ENCODE peak calls at places on chromosomes 2 and 18, in nine cellular contexts. J is non-pigmented ciliary epithelial cell; M is left lung; V is stimulated activated CD4-positive, alpha-beta T cell treated with anti-CD3 and anti-CD28 coated beads, Interleukin-1b, Interleukin-23, amount 100 ng/mL, for 1 hour; F is AML-193; L is HFFc6; N is cardiac fibroblast; O is sciatic nerve; H is AG08396. Y is an unnamed sample.

GRCh38 chr2:118190365-118190916 is 102.2 kb downstream of the INSIG2 start:
- DNase-seq in L (no peak), M (no peak), J (no peak), H (no peak), O (no peak), N (no peak), V (no peak), F (no peak), Y (no peak)

GRCh38 chr2:210663574-210663973 is 107.2 kb downstream of the CPS1 start:
- DNase-seq in J (no peak), L (no peak), M (no peak), H (peak), F (peak), V (no peak), N (peak), O (no peak), Y (no peak)

GRCh38 chr18:76494541-76495403 is at the start of gene ZNF516:
- DNase-seq in L (no peak), J (no peak), H (peak), V (no peak), M (peak), N (peak), F (no peak), O (no peak), Y (no peak)

GRCh38 chr2:109083771-109084170 is 45.2 kb upstream of the SH3RF3 start:
- DNase-seq in L (no peak), J (no peak), N (no peak), M (no peak), F (no peak), O (no peak), V (no peak), H (no peak), Y (peak)

GRCh38 chr2:127829845-127830246 is 18.9 kb upstream of the WDR33 start:
- DNase-seq in H (no peak), N (no peak), V (no peak), L (no peak), F (no peak), M (no peak), J (no peak), O (no peak), Y (no peak)

GRCh38 chr2:159960413-159960812 is 102.0 kb downstream of the PLA2R1 start:
- DNase-seq in H (peak), J (peak), V (no peak), L (peak), O (no peak), N (peak), M (no peak), F (no peak), Y (no peak)

GRCh38 chr2:125456851-125457250 is 1199.1 kb upstream of the GYPC start:
- DNase-seq in L (no peak), V (no peak), H (no peak), M (no peak), J (no peak), O (no peak), N (no peak), F (no peak), Y (no peak)

GRCh38 chr2:223108376-223109100 is 56.5 kb downstream of the KCNE4 start:
- DNase-seq in H (no peak), M (no peak), V (no peak), F (peak), J (no peak), N (peak), L (peak), O (no peak), Y (no peak)

GRCh38 chr18:37419272-37419671 is 146.3 kb downstream of the CELF4 start:
- DNase-seq in L (peak), F (no peak), M (no peak), H (peak), O (no peak), J (no peak), N (no peak), V (no peak), Y (no peak)

GRCh38 chr2:225399509-225399908 is at the start of gene NYAP2:
- DNase-seq in H (no peak), J (no peak), V (no peak), M (no peak), N (no peak), F (no peak), L (no peak), O (no peak), Y (no peak)

GRCh38 chr18:26971327-26971918 is 105.9 kb upstream of the AQP4 start:
- DNase-seq in O (no peak), J (no peak), V (no peak), H (no peak), L (no peak), F (no peak), N (peak), M (no peak), Y (no peak)

GRCh38 chr2:240637901-240638175 is 12.6 kb downstream of the GPR35 start:
- DNase-seq in M (no peak), H (no peak), N (no peak), V (no peak), J (no peak), L (no peak), F (no peak), O (no peak), Y (no peak)

GRCh38 chr2:30692829-30693265 is 114.4 kb downstream of the CAPN13 start:
- DNase-seq in L (no peak), O (no peak), F (no peak), M (no peak), N (no peak), H (no peak), J (no peak), V (no peak), Y (peak)

GRCh38 chr2:20223345-20224190 is 1.4 kb downstream of the SDC1 start:
- DNase-seq in F (no peak), O (peak), J (no peak), M (peak), L (no peak), N (peak), H (peak), V (no peak), Y (no peak)

GRCh38 chr2:173607601-173608311 is 253.1 kb downstream of the CDCA7 start:
- DNase-seq in V (no peak), M (no peak), J (no peak), H (no peak), N (no peak), O (no peak), L (no peak), F (no peak), Y (no peak)

GRCh38 chr2:210502997-210503621 is 26.6 kb upstream of the LANCL1 start:
- DNase-seq in L (peak), F (peak), M (no peak), N (peak), H (peak), O (peak), V (no peak), J (peak), Y (no peak)

GRCh38 chr18:66548747-66549146 is 55.1 kb downstream of the CDH19 start:
- DNase-seq in L (no peak), F (no peak), N (peak), O (no peak), V (no peak), H (no peak), M (no peak), J (no peak), Y (no peak)

GRCh38 chr2:65277791-65278449 is 50.3 kb downstream of the ACTR2 start:
- DNase-seq in H (no peak), J (no peak), O (no peak), N (peak), V (no peak), F (no peak), L (peak), M (no peak), Y (no peak)

GRCh38 chr2:61759718-61760117 is 94.1 kb downstream of the FAM161A start:
- DNase-seq in J (peak), V (no peak), M (no peak), H (no peak), L (peak), O (no peak), N (peak), F (no peak), Y (no peak)

GRCh38 chr2:23280401-23280800 is 104.6 kb upstream of the KLHL29 start:
- DNase-seq in L (no peak), H (no peak), F (no peak), J (no peak), N (no peak), V (no peak), O (no peak), M (no peak), Y (no peak)

GRCh38 chr2:197183355-197183754 is 127.2 kb downstream of the ANKRD44 start:
- DNase-seq in N (peak), L (no peak), O (no peak), F (no peak), J (no peak), V (no peak), H (no peak), M (no peak), Y (no peak)

GRCh38 chr2:155125585-155126230 is 427.2 kb downstream of the KCNJ3 start:
- DNase-seq in F (no peak), L (no peak), V (no peak), H (no peak), N (no peak), M (no peak), J (no peak), O (no peak), Y (no peak)

GRCh38 chr2:85470850-85471800 is 52.6 kb downstream of the SH2D6 start:
- DNase-seq in M (no peak), F (no peak), L (no peak), N (no peak), O (peak), H (no peak), J (no peak), V (no peak), Y (no peak)

GRCh38 chr2:172299741-172300140 is 127.6 kb upstream of the ITGA6 start:
- DNase-seq in H (peak), J (no peak), F (no peak), L (no peak), M (no peak), N (peak), O (peak), V (no peak), Y (no peak)

Y was measured in type B pancreatic cell.